ENCODE peak calls at places on chromosomes 13 and 19, in nine cellular contexts. M is caudate nucleus; C is GM12865; V is stimulated activated CD8-positive, alpha-beta memory T cell treated with anti-CD3 and anti-CD28 coated beads, Interleukin-2, amount 100 ng/mL, for 1 hour; N is C1 segment of cervical spinal cord; D is HTR-8/SVneo; A is left cardiac atrium; S is small intestine; K is activated CD4-positive, alpha-beta T cell treated with anti-CD3 and anti-CD28 coated beads for 36 hours. F is an unnamed sample.

GRCh38 chr19:58361900-58362271 is 665 bp downstream of the ZNF497 start:
- DNase-seq in N (no peak), S (no peak), M (no peak), C (peak; percentile 87), D (peak; percentile 47), K (peak; percentile 70), A (peak; percentile 76), V (no peak), F (no peak)

GRCh38 chr13:29901714-29902631 is 51.6 kb upstream of the UBL3 start:
- DNase-seq in S (peak; percentile 94), A (no peak), M (no peak), N (no peak), D (peak; percentile 60), V (no peak), C (no peak), K (peak; percentile 56), F (no peak)

GRCh38 chr19:2536461-2536860 is 60.5 kb downstream of the GADD45B start:
- DNase-seq in V (no peak), S (no peak), A (no peak), M (no peak), C (no peak), K (no peak), D (no peak), N (no peak), F (no peak)

GRCh38 chr13:28707629-28708427 is 10.9 kb downstream of the SLC46A3 start:
- DNase-seq in K (peak; percentile 25), S (peak; percentile 41), C (peak; percentile 94), D (no peak), A (no peak), N (no peak), M (no peak), V (no peak), F (no peak)

GRCh38 chr19:13748169-13748884 is 16.0 kb upstream of the MRI1 start:
- DNase-seq in C (peak; percentile 26), S (peak; percentile 58), A (no peak), V (no peak), M (no peak), N (no peak), D (no peak), K (peak; percentile 50), F (peak; percentile 31)

GRCh38 chr13:37409756-37410155 is 188.8 kb downstream of the POSTN start:
- DNase-seq in D (no peak), K (no peak), M (no peak), C (no peak), N (no peak), A (no peak), S (no peak), V (no peak), F (no peak)

GRCh38 chr13:63107163-63107935 is 1691.7 kb upstream of the PCDH20 start:
- DNase-seq in V (no peak), N (no peak), C (no peak), S (no peak), D (no peak), A (no peak), K (no peak), M (no peak), F (no peak)

GRCh38 chr13:51834581-51835158 is 10.3 kb downstream of the TMEM272 start:
- DNase-seq in M (no peak), K (no peak), S (no peak), V (no peak), N (no peak), A (no peak), D (no peak), C (no peak), F (peak; percentile 18)

GRCh38 chr13:28705734-28706133 is 13.0 kb downstream of the SLC46A3 start:
- DNase-seq in N (no peak), C (no peak), V (no peak), D (no peak), M (no peak), S (no peak), K (no peak), A (no peak), F (no peak)

GRCh38 chr13:42650470-42650869 is 76.5 kb downstream of the TNFSF11 start:
- DNase-seq in A (no peak), C (no peak), S (no peak), D (no peak), N (no peak), K (no peak), V (no peak), M (no peak), F (no peak)

GRCh38 chr19:53942001-53942786 is 20.5 kb upstream of the CACNG8 start:
- DNase-seq in N (no peak), K (peak; percentile 50), C (no peak), D (no peak), V (no peak), S (no peak), M (no peak), A (no peak), F (peak; percentile 96)

GRCh38 chr19:33473644-33474305 is 47.8 kb downstream of the PEPD start:
- DNase-seq in N (no peak), K (no peak), C (no peak), M (no peak), S (no peak), D (peak; percentile 49), V (no peak), A (no peak), F (no peak)

GRCh38 chr13:75864718-75865117 is 228.6 kb downstream of the LMO7 start:
- DNase-seq in C (no peak), K (no peak), D (no peak), A (no peak), N (no peak), V (no peak), M (no peak), S (no peak), F (no peak)

GRCh38 chr19:16381756-16382401 is 57.3 kb downstream of the KLF2 start:
- DNase-seq in V (no peak), M (peak; percentile 15), S (no peak), C (no peak), K (no peak), N (peak; percentile 30), D (no peak), A (peak; percentile 97), F (no peak)

GRCh38 chr13:20713751-20714150 is 10.3 kb downstream of the IL17D start:
- DNase-seq in A (peak; percentile 59), K (peak; percentile 30), N (peak; percentile 34), C (no peak), M (no peak), S (no peak), D (no peak), V (no peak), F (no peak)

GRCh38 chr13:110306960-110307696 is at the start of the genes COL4A1 and COL4A2:
- DNase-seq in S (no peak), M (no peak), V (no peak), D (peak; percentile 26), K (no peak), N (no peak), A (peak; percentile 84), C (no peak), F (peak; percentile 91)

F was measured in neural progenitor cell.